ENCODE peak calls at places on chromosomes 5 and 9, in ten cellular contexts. B is A549; R is AG09309; H is LoVo; M is stimulated activated CD8-positive, alpha-beta memory T cell treated with anti-CD3 and anti-CD28 coated beads, Interleukin-15, amount 100 ng/mL, for 1 hour; F is HS-27A; S is adrenal gland; A is Caco-2; E is right cardiac atrium; L is NAMALWA. J is an unnamed sample.

GRCh38 chr5:169549453-169549852 is 34.1 kb upstream of the SPDL1 start:
- DNase-seq in B (no peak), R (no peak), H (no peak), M (no peak), F (no peak), S (no peak), A (no peak), E (no peak), L (no peak), J (no peak)

GRCh38 chr9:34989946-34990635 is 546 bp downstream of the DNAJB5 start:
- DNase-seq in B (no peak), R (no peak), H (no peak), M (no peak), F (no peak), S (peak; percentile 68), A (peak; percentile 60), E (peak; percentile 89), L (peak; percentile 49), J (peak; percentile 59)

GRCh38 chr9:77163889-77164288 is 13.4 kb upstream of the VPS13A start:
- DNase-seq in B (no peak), R (peak; percentile 45), H (no peak), M (no peak), F (no peak), S (no peak), A (no peak), E (no peak), L (no peak), J (no peak)

GRCh38 chr9:36560813-36561212 is 11.9 kb upstream of the MELK start:
- DNase-seq in B (no peak), R (no peak), H (no peak), M (no peak), F (no peak), S (no peak), A (peak; percentile 53), E (no peak), L (no peak), J (no peak)

GRCh38 chr9:129007035-129007765 is 20.9 kb downstream of the SH3GLB2 start:
- DNase-seq in B (no peak), R (no peak), H (no peak), M (no peak), F (no peak), S (peak; percentile 67), A (no peak), E (peak; percentile 81), L (no peak), J (no peak)

GRCh38 chr5:149256451-149256850 is 15.2 kb upstream of the AFAP1L1 start:
- DNase-seq in B (no peak), R (no peak), H (no peak), M (no peak), F (no peak), S (no peak), A (no peak), E (no peak), L (no peak), J (no peak)

GRCh38 chr5:43216941-43217340 is 24.9 kb downstream of the NIM1K start:
- DNase-seq in B (no peak), R (no peak), H (no peak), M (no peak), F (no peak), S (no peak), A (no peak), E (no peak), L (no peak), J (no peak)

GRCh38 chr5:122985006-122985700 is 51.4 kb downstream of the PPIC start:
- DNase-seq in B (no peak), R (no peak), H (no peak), M (no peak), F (no peak), S (no peak), A (no peak), E (no peak), L (no peak), J (no peak)

GRCh38 chr9:112669326-112669725 is 48.6 kb downstream of the INIP start:
- DNase-seq in B (no peak), R (no peak), H (no peak), M (no peak), F (no peak), S (no peak), A (no peak), E (no peak), L (no peak), J (no peak)

GRCh38 chr5:75235711-75236110 is 967 bp downstream of the ANKRD31 start:
- DNase-seq in B (no peak), R (no peak), H (no peak), M (no peak), F (no peak), S (no peak), A (no peak), E (no peak), L (no peak), J (no peak)

GRCh38 chr9:95565982-95566381 is 49.2 kb upstream of the PTCH1 start:
- DNase-seq in B (no peak), R (no peak), H (no peak), M (no peak), F (no peak), S (no peak), A (no peak), E (no peak), L (no peak), J (no peak)

GRCh38 chr5:100890514-100891008 is 12.5 kb downstream of the ST8SIA4 start:
- DNase-seq in B (no peak), R (no peak), H (peak; percentile 16), M (no peak), F (no peak), S (no peak), A (no peak), E (no peak), L (peak; percentile 68), J (peak; percentile 59)

GRCh38 chr5:5533927-5534326 is 111.5 kb downstream of the ICE1 start:
- DNase-seq in B (no peak), R (no peak), H (no peak), M (no peak), F (no peak), S (no peak), A (no peak), E (no peak), L (no peak), J (no peak)

GRCh38 chr9:94002316-94003140 is 47.4 kb upstream of the BARX1 start:
- DNase-seq in B (peak; percentile 20), R (no peak), H (peak; percentile 8), M (no peak), F (peak; percentile 20), S (peak; percentile 20), A (peak; percentile 24), E (no peak), L (peak; percentile 76), J (peak; percentile 34)

GRCh38 chr5:98755406-98755805 is 18.1 kb upstream of the RGMB start:
- DNase-seq in B (no peak), R (no peak), H (no peak), M (no peak), F (no peak), S (no peak), A (no peak), E (no peak), L (no peak), J (no peak)

GRCh38 chr5:133365326-133365725 is 247.0 kb downstream of the FSTL4 start:
- DNase-seq in B (no peak), R (no peak), H (no peak), M (no peak), F (no peak), S (no peak), A (no peak), E (no peak), L (peak; percentile 34), J (no peak)

GRCh38 chr9:94630833-94631232 is 8.5 kb downstream of the FBP1 start:
- DNase-seq in B (no peak), R (no peak), H (peak; percentile 36), M (no peak), F (no peak), S (no peak), A (no peak), E (no peak), L (no peak), J (no peak)

GRCh38 chr9:134187110-134187531 is 22.8 kb upstream of the RNU6ATAC start:
- DNase-seq in B (peak; percentile 64), R (no peak), H (no peak), M (no peak), F (no peak), S (peak; percentile 9), A (no peak), E (peak; percentile 27), L (no peak), J (no peak)

GRCh38 chr5:112757468-112758208 is 20.0 kb downstream of the APC start:
- DNase-seq in B (peak; percentile 34), R (no peak), H (peak; percentile 74), M (no peak), F (no peak), S (no peak), A (peak; percentile 43), E (no peak), L (peak; percentile 85), J (peak; percentile 13)

GRCh38 chr5:31827862-31828261 is 188.9 kb downstream of the PDZD2 start:
- DNase-seq in B (no peak), R (no peak), H (no peak), M (no peak), F (no peak), S (no peak), A (no peak), E (no peak), L (no peak), J (no peak)

GRCh38 chr5:96687812-96688453 is 25.8 kb downstream of the CAST start:
- DNase-seq in B (peak; percentile 79), R (no peak), H (peak; percentile 66), M (no peak), F (no peak), S (no peak), A (peak; percentile 38), E (no peak), L (peak; percentile 73), J (peak; percentile 15)

GRCh38 chr9:18404482-18405029 is 69.4 kb upstream of the ADAMTSL1 start:
- DNase-seq in B (no peak), R (no peak), H (no peak), M (no peak), F (no peak), S (no peak), A (no peak), E (no peak), L (no peak), J (no peak)

GRCh38 chr9:111783857-111784256 is 10.9 kb downstream of the SHOC1 start:
- DNase-seq in B (no peak), R (no peak), H (no peak), M (no peak), F (no peak), S (peak; percentile 24), A (no peak), E (no peak), L (no peak), J (no peak)

GRCh38 chr5:1513326-1514026 is 10.3 kb downstream of the LPCAT1 start:
- DNase-seq in B (no peak), R (no peak), H (no peak), M (no peak), F (no peak), S (peak; percentile 1), A (no peak), E (peak; percentile 31), L (no peak), J (no peak)

GRCh38 chr9:133569109-133569785 is 34.7 kb downstream of the ADAMTSL2 start:
- DNase-seq in B (no peak), R (no peak), H (no peak), M (no peak), F (no peak), S (no peak), A (no peak), E (no peak), L (peak; percentile 38), J (no peak)

GRCh38 chr9:136343121-136343883 is 16.0 kb downstream of the GPSM1 start:
- DNase-seq in B (no peak), R (no peak), H (no peak), M (no peak), F (no peak), S (peak; percentile 79), A (no peak), E (peak; percentile 89), L (no peak), J (no peak)

GRCh38 chr9:130668196-130668595 is 3.8 kb downstream of the PRDM12 start:
- DNase-seq in B (no peak), R (no peak), H (no peak), M (no peak), F (no peak), S (no peak), A (no peak), E (no peak), L (no peak), J (no peak)

GRCh38 chr5:102628449-102629175 is 126.5 kb upstream of the PAM start:
- DNase-seq in B (no peak), R (no peak), H (no peak), M (no peak), F (no peak), S (peak; percentile 63), A (no peak), E (no peak), L (no peak), J (no peak)

J was measured in GM06990.